ENCODE peak calls at places on chromosomes 13 and 19, in ten cellular contexts. One of them, this sample, is unnamed.

GRCh38 chr13:111845621-111846351 is 221.2 kb upstream of the SOX1 start:
- DNase-seq in mucosa of descending colon: no peak
- DNase-seq in GM06990: no peak
- DNase-seq in epithelial cell of esophagus: no peak
- DNase-seq in A549: no peak
- DNase-seq in heart left ventricle: no peak
- DNase-seq in AG04449: no peak
- DNase-seq in astrocyte: no peak
- DNase-seq in cardiac fibroblast: no peak
- DNase-seq in endothelial cell of umbilical vein: no peak
- DNase-seq in this sample: no peak

GRCh38 chr13:108283110-108283509 is 13.6 kb downstream of the TNFSF13B start:
- DNase-seq in mucosa of descending colon: no peak
- DNase-seq in GM06990: no peak
- DNase-seq in epithelial cell of esophagus: no peak
- DNase-seq in A549: no peak
- DNase-seq in heart left ventricle: no peak
- DNase-seq in AG04449: no peak
- DNase-seq in astrocyte: no peak
- DNase-seq in cardiac fibroblast: no peak
- DNase-seq in endothelial cell of umbilical vein: no peak
- DNase-seq in this sample: no peak

GRCh38 chr13:107553838-107554237 is 661.5 kb downstream of the LIG4 start:
- DNase-seq in mucosa of descending colon: no peak
- DNase-seq in GM06990: no peak
- DNase-seq in epithelial cell of esophagus: no peak
- DNase-seq in A549: no peak
- DNase-seq in heart left ventricle: no peak
- DNase-seq in AG04449: no peak
- DNase-seq in astrocyte: no peak
- DNase-seq in cardiac fibroblast: no peak
- DNase-seq in endothelial cell of umbilical vein: no peak
- DNase-seq in this sample: no peak

GRCh38 chr13:94608586-94608985 is 6.9 kb downstream of the GPR180 start:
- DNase-seq in mucosa of descending colon: no peak
- DNase-seq in GM06990: no peak
- DNase-seq in epithelial cell of esophagus: no peak
- DNase-seq in A549: no peak
- DNase-seq in heart left ventricle: no peak
- DNase-seq in AG04449: no peak
- DNase-seq in astrocyte: no peak
- DNase-seq in cardiac fibroblast: no peak
- DNase-seq in endothelial cell of umbilical vein: no peak
- DNase-seq in this sample: no peak

GRCh38 chr13:107551521-107551920 is 663.8 kb downstream of the LIG4 start:
- DNase-seq in mucosa of descending colon: no peak
- DNase-seq in GM06990: no peak
- DNase-seq in epithelial cell of esophagus: no peak
- DNase-seq in A549: no peak
- DNase-seq in heart left ventricle: no peak
- DNase-seq in AG04449: no peak
- DNase-seq in astrocyte: no peak
- DNase-seq in cardiac fibroblast: no peak
- DNase-seq in endothelial cell of umbilical vein: no peak
- DNase-seq in this sample: no peak

GRCh38 chr13:100521912-100522490 is 66.6 kb downstream of the GGACT start:
- DNase-seq in mucosa of descending colon: no peak
- DNase-seq in GM06990: no peak
- DNase-seq in epithelial cell of esophagus: no peak
- DNase-seq in A549: no peak
- DNase-seq in heart left ventricle: no peak
- DNase-seq in AG04449: no peak
- DNase-seq in astrocyte: no peak
- DNase-seq in cardiac fibroblast: no peak
- DNase-seq in endothelial cell of umbilical vein: no peak
- DNase-seq in this sample: no peak

GRCh38 chr13:25973576-25973975 is 78.2 kb downstream of the SHISA2 start:
- DNase-seq in mucosa of descending colon: no peak
- DNase-seq in GM06990: no peak
- DNase-seq in epithelial cell of esophagus: no peak
- DNase-seq in A549: no peak
- DNase-seq in heart left ventricle: no peak
- DNase-seq in AG04449: no peak
- DNase-seq in astrocyte: no peak
- DNase-seq in cardiac fibroblast: no peak
- DNase-seq in endothelial cell of umbilical vein: no peak
- DNase-seq in this sample: no peak

GRCh38 chr19:32895384-32895783 is 25.8 kb upstream of the SLC7A9 start:
- DNase-seq in mucosa of descending colon: no peak
- DNase-seq in GM06990: no peak
- DNase-seq in epithelial cell of esophagus: no peak
- DNase-seq in A549: no peak
- DNase-seq in heart left ventricle: no peak
- DNase-seq in AG04449: no peak
- DNase-seq in astrocyte: no peak
- DNase-seq in cardiac fibroblast: no peak
- DNase-seq in endothelial cell of umbilical vein: no peak
- DNase-seq in this sample: no peak

GRCh38 chr13:32211788-32212187 is 103.4 kb downstream of the ZAR1L start:
- DNase-seq in mucosa of descending colon: no peak
- DNase-seq in GM06990: no peak
- DNase-seq in epithelial cell of esophagus: no peak
- DNase-seq in A549: no peak
- DNase-seq in heart left ventricle: peak
- DNase-seq in AG04449: peak
- DNase-seq in astrocyte: peak
- DNase-seq in cardiac fibroblast: peak
- DNase-seq in endothelial cell of umbilical vein: no peak
- DNase-seq in this sample: peak

GRCh38 chr19:44752816-44753618 is 4.5 kb downstream of the BCL3 start:
- DNase-seq in mucosa of descending colon: peak
- DNase-seq in GM06990: peak
- DNase-seq in epithelial cell of esophagus: peak
- DNase-seq in A549: peak
- DNase-seq in heart left ventricle: peak
- DNase-seq in AG04449: peak
- DNase-seq in astrocyte: peak
- DNase-seq in cardiac fibroblast: peak
- DNase-seq in endothelial cell of umbilical vein: peak
- DNase-seq in this sample: peak

GRCh38 chr13:98664047-98664446 is 87.1 kb upstream of the STK24 start:
- DNase-seq in mucosa of descending colon: no peak
- DNase-seq in GM06990: no peak
- DNase-seq in epithelial cell of esophagus: peak
- DNase-seq in A549: no peak
- DNase-seq in heart left ventricle: no peak
- DNase-seq in AG04449: no peak
- DNase-seq in astrocyte: peak
- DNase-seq in cardiac fibroblast: peak
- DNase-seq in endothelial cell of umbilical vein: no peak
- DNase-seq in this sample: peak

GRCh38 chr13:96075953-96076543 is 13.9 kb upstream of the HS6ST3 start:
- DNase-seq in mucosa of descending colon: no peak
- DNase-seq in GM06990: no peak
- DNase-seq in epithelial cell of esophagus: peak
- DNase-seq in A549: no peak
- DNase-seq in heart left ventricle: no peak
- DNase-seq in AG04449: no peak
- DNase-seq in astrocyte: no peak
- DNase-seq in cardiac fibroblast: peak
- DNase-seq in endothelial cell of umbilical vein: peak
- DNase-seq in this sample: peak

DNA sequence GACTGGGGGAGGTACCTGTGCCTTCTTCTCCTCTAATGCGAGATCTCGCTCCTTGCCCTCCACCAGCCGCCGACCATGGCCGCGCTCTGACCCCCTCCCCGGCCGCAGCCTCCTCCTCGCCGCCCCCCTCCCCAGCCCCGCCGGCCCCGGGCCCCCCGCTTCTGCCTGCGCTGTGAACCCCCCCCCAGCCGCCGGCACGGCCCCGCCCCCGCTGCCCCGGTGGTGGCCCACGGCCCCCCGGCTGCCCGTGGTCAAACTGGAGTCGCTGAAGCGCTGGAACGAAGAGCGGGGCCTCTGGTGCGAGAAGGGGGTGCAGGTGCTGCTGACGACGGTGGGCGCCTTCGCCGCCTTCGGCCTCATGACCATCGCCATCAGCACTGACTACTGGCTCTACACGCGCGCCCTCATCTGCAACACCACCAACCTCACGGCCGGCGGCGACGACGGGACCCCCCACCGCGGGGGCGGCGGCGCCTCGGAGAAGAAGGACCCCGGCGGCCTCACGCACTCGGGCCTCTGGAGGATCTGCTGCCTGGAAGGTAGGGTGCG is at the start of gene CACNG8:
- DNase-seq in mucosa of descending colon: no peak
- DNase-seq in GM06990: no peak
- DNase-seq in epithelial cell of esophagus: no peak
- DNase-seq in A549: no peak
- DNase-seq in heart left ventricle: no peak
- DNase-seq in AG04449: no peak
- DNase-seq in astrocyte: no peak
- DNase-seq in cardiac fibroblast: no peak
- DNase-seq in endothelial cell of umbilical vein: no peak
- DNase-seq in this sample: no peak
- H3K4me3 ChIP-seq in mucosa of descending colon: no peak
- H3K4me3 ChIP-seq in GM06990: no peak
- H3K4me3 ChIP-seq in epithelial cell of esophagus: no peak
- H3K4me3 ChIP-seq in A549: peak
- H3K4me3 ChIP-seq in heart left ventricle: no peak
- H3K4me3 ChIP-seq in AG04449: no peak
- H3K4me3 ChIP-seq in astrocyte: peak
- H3K4me3 ChIP-seq in cardiac fibroblast: peak
- H3K4me3 ChIP-seq in endothelial cell of umbilical vein: peak
- H3K4me3 ChIP-seq in this sample: peak

GRCh38 chr13:81872581-81872980 is 1531.7 kb upstream of the SPRY2 start:
- DNase-seq in mucosa of descending colon: no peak
- DNase-seq in GM06990: no peak
- DNase-seq in epithelial cell of esophagus: peak
- DNase-seq in A549: peak
- DNase-seq in heart left ventricle: no peak
- DNase-seq in AG04449: no peak
- DNase-seq in astrocyte: no peak
- DNase-seq in cardiac fibroblast: no peak
- DNase-seq in endothelial cell of umbilical vein: no peak
- DNase-seq in this sample: no peak
- TF ChIP-seq CTCF in mucosa of descending colon: no peak
- TF ChIP-seq CTCF in GM06990: no peak
- TF ChIP-seq CTCF in epithelial cell of esophagus: peak
- TF ChIP-seq CTCF in A549: no peak
- TF ChIP-seq CTCF in heart left ventricle: no peak
- TF ChIP-seq CTCF in AG04449: no peak
- TF ChIP-seq CTCF in astrocyte: peak
- TF ChIP-seq CTCF in cardiac fibroblast: no peak
- TF ChIP-seq CTCF in endothelial cell of umbilical vein: no peak
- TF ChIP-seq CTCF in this sample: no peak

GRCh38 chr13:41313117-41313516 is 2.0 kb downstream of the NAA16 start:
- DNase-seq in mucosa of descending colon: no peak
- DNase-seq in GM06990: no peak
- DNase-seq in epithelial cell of esophagus: no peak
- DNase-seq in A549: no peak
- DNase-seq in heart left ventricle: no peak
- DNase-seq in AG04449: no peak
- DNase-seq in astrocyte: no peak
- DNase-seq in cardiac fibroblast: no peak
- DNase-seq in endothelial cell of umbilical vein: no peak
- DNase-seq in this sample: no peak
- H3K4me3 ChIP-seq in mucosa of descending colon: no peak
- H3K4me3 ChIP-seq in GM06990: no peak
- H3K4me3 ChIP-seq in epithelial cell of esophagus: peak
- H3K4me3 ChIP-seq in A549: peak
- H3K4me3 ChIP-seq in heart left ventricle: peak
- H3K4me3 ChIP-seq in AG04449: peak
- H3K4me3 ChIP-seq in astrocyte: peak
- H3K4me3 ChIP-seq in cardiac fibroblast: peak
- H3K4me3 ChIP-seq in endothelial cell of umbilical vein: peak
- H3K4me3 ChIP-seq in this sample: peak

GRCh38 chr19:8137425-8137824 is 12.0 kb downstream of the FBN3 start:
- DNase-seq in mucosa of descending colon: no peak
- DNase-seq in GM06990: no peak
- DNase-seq in epithelial cell of esophagus: no peak
- DNase-seq in A549: no peak
- DNase-seq in heart left ventricle: no peak
- DNase-seq in AG04449: no peak
- DNase-seq in astrocyte: no peak
- DNase-seq in cardiac fibroblast: no peak
- DNase-seq in endothelial cell of umbilical vein: no peak
- DNase-seq in this sample: no peak

GRCh38 chr19:8132858-8133458 is 16.4 kb downstream of the FBN3 start:
- DNase-seq in mucosa of descending colon: no peak
- DNase-seq in GM06990: no peak
- DNase-seq in epithelial cell of esophagus: no peak
- DNase-seq in A549: no peak
- DNase-seq in heart left ventricle: no peak
- DNase-seq in AG04449: no peak
- DNase-seq in astrocyte: no peak
- DNase-seq in cardiac fibroblast: no peak
- DNase-seq in endothelial cell of umbilical vein: no peak
- DNase-seq in this sample: no peak

GRCh38 chr19:8138201-8138600 is 11.2 kb downstream of the FBN3 start:
- DNase-seq in mucosa of descending colon: no peak
- DNase-seq in GM06990: no peak
- DNase-seq in epithelial cell of esophagus: no peak
- DNase-seq in A549: no peak
- DNase-seq in heart left ventricle: no peak
- DNase-seq in AG04449: no peak
- DNase-seq in astrocyte: no peak
- DNase-seq in cardiac fibroblast: no peak
- DNase-seq in endothelial cell of umbilical vein: no peak
- DNase-seq in this sample: no peak

GRCh38 chr19:8131517-8131916 is 17.9 kb downstream of the FBN3 start:
- DNase-seq in mucosa of descending colon: no peak
- DNase-seq in GM06990: no peak
- DNase-seq in epithelial cell of esophagus: no peak
- DNase-seq in A549: no peak
- DNase-seq in heart left ventricle: no peak
- DNase-seq in AG04449: no peak
- DNase-seq in astrocyte: no peak
- DNase-seq in cardiac fibroblast: no peak
- DNase-seq in endothelial cell of umbilical vein: no peak
- DNase-seq in this sample: no peak

DNA sequence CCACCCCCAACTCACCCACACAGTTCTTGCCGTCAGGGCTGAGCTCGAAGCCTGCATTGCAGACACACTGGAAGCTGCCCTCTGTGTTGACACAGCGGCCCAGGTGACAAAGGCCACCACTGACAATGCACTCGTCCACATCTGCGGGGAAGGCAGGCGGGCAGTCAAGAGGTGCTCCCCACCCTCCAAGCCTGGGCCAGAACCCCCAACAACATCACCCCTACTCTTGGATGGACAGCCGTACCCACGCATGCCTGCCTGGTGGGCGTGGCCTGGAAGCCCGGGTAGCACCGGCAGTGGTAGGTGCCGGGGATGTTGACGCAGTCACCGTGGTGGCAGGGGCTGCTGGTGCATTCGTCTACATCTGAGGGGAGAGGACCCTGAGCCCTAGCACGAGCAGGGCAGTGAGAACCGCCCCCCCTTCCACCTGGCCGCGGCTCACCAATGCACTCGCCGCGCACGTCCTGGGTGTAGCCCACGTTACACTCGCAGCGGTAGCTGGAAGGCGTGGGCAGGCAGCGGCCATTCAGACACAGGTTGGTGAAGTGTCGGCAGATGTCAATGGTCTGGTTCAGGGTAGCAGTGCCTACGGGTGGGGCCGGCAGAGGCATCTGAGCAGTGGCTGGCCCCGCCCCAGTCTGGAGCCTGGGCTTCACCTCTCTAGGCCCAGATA is 13.3 kb downstream of the FBN3 start:
- DNase-seq in mucosa of descending colon: no peak
- DNase-seq in GM06990: no peak
- DNase-seq in epithelial cell of esophagus: no peak
- DNase-seq in A549: no peak
- DNase-seq in heart left ventricle: no peak
- DNase-seq in AG04449: no peak
- DNase-seq in astrocyte: no peak
- DNase-seq in cardiac fibroblast: no peak
- DNase-seq in endothelial cell of umbilical vein: no peak
- DNase-seq in this sample: no peak
- TF ChIP-seq CTCF in mucosa of descending colon: no peak
- TF ChIP-seq CTCF in GM06990: no peak
- TF ChIP-seq CTCF in epithelial cell of esophagus: no peak
- TF ChIP-seq CTCF in A549: no peak
- TF ChIP-seq CTCF in heart left ventricle: no peak
- TF ChIP-seq CTCF in AG04449: no peak
- TF ChIP-seq CTCF in astrocyte: no peak
- TF ChIP-seq CTCF in cardiac fibroblast: no peak
- TF ChIP-seq CTCF in endothelial cell of umbilical vein: no peak
- TF ChIP-seq CTCF in this sample: no peak